ENCODE peak calls at places on chromosome 13, in seven cellular contexts. A is H4, X is T-cell, V is cardiac fibroblast, Y is HCT116, H is COR-L47, R is endothelial cell. W is an unnamed sample.

GRCh38 chr13:112880221-112880641 is 88.8 kb upstream of the MCF2L start:
- DNase-seq in V (no peak), Y (no peak), A (no peak), X (no peak), H (no peak), R (no peak), W (no peak)

GRCh38 chr13:93758575-93758974 is 532.0 kb downstream of the GPC6 start:
- DNase-seq in A (no peak), H (no peak), V (peak), X (no peak), Y (no peak), R (no peak), W (no peak)

GRCh38 chr13:110444226-110444653 is 117.3 kb downstream of the RAB20 start:
- DNase-seq in Y (peak), H (no peak), X (no peak), V (peak), A (peak), R (no peak), W (no peak)

GRCh38 chr13:31249140-31249539 is 49.4 kb downstream of the B3GLCT start:
- DNase-seq in A (no peak), R (no peak), H (no peak), X (no peak), Y (no peak), V (no peak), W (no peak)

GRCh38 chr13:19632915-19633339 is 532 bp upstream of the MPHOSPH8 start:
- DNase-seq in A (no peak), V (no peak), H (no peak), Y (no peak), X (no peak), R (no peak), W (no peak)

GRCh38 chr13:109628251-109628699 is 158.1 kb downstream of the IRS2 start:
- DNase-seq in A (no peak), H (no peak), V (peak), R (no peak), X (no peak), Y (no peak), W (no peak)

GRCh38 chr13:42696191-42696590 is 85.2 kb upstream of the FAM216B start:
- DNase-seq in V (peak), R (no peak), X (no peak), A (no peak), Y (no peak), H (no peak), W (no peak)

GRCh38 chr13:43757266-43757665 is 29.5 kb downstream of the ENOX1 start:
- DNase-seq in X (no peak), H (no peak), R (no peak), A (no peak), Y (no peak), V (no peak), W (no peak)

GRCh38 chr13:105353654-105354053 is 1181.8 kb downstream of the EFNB2 start:
- DNase-seq in H (no peak), X (no peak), A (no peak), Y (no peak), V (no peak), R (no peak), W (no peak)

GRCh38 chr13:99895428-99895998 is 76.1 kb downstream of the ZIC5 start:
- DNase-seq in R (peak), Y (no peak), H (no peak), V (no peak), A (no peak), X (no peak), W (no peak)

GRCh38 chr13:46736568-46736967 is 60.4 kb downstream of the ESD start:
- DNase-seq in R (no peak), A (no peak), Y (no peak), V (no peak), X (no peak), H (no peak), W (no peak)

GRCh38 chr13:49524740-49525501 is 29.2 kb downstream of the PHF11 start:
- DNase-seq in V (no peak), X (no peak), A (peak), R (no peak), H (no peak), Y (no peak), W (no peak)

GRCh38 chr13:114304346-114305034 is 9.8 kb upstream of the CHAMP1 start:
- DNase-seq in Y (no peak), R (no peak), X (no peak), A (no peak), H (no peak), V (no peak), W (no peak)

W was measured in A549.